ENCODE peak calls at places on chromosomes 16 and 17, in eight cellular contexts. V is GM12864; P is neural crest cell; L is GM19239; Y is A673; D is activated CD4-positive, alpha-beta T cell treated with anti-CD3 and anti-CD28 coated beads, Interleukin-2, amount 10 ng/mL, durations not matched to agents 24 days and 14 days; N is NCI-H345; S is NCI-H1092. Z is an unnamed sample.

GRCh38 chr17:11980813-11981212 is 16.5 kb downstream of the ZNF18 start:
- DNase-seq in V (no peak), P (no peak), L (no peak), Y (peak), D (no peak), N (no peak), S (no peak), Z (no peak)

GRCh38 chr17:32100971-32101631 is 41.2 kb upstream of the RHOT1 start:
- DNase-seq in V (no peak), P (no peak), L (no peak), Y (no peak), D (no peak), N (peak), S (peak), Z (no peak)

GRCh38 chr17:8162997-8163977 is 539 bp upstream of the VAMP2 start:
- DNase-seq in V (no peak), P (no peak), L (no peak), Y (no peak), D (peak), N (peak), S (no peak), Z (no peak)

GRCh38 chr16:67240506-67240905 is 6.8 kb downstream of the FHOD1 start:
- DNase-seq in V (no peak), P (no peak), L (no peak), Y (no peak), D (no peak), N (no peak), S (no peak), Z (no peak)

GRCh38 chr17:35536664-35537160 is 766 bp downstream of the SLFN12L start:
- DNase-seq in V (no peak), P (no peak), L (no peak), Y (no peak), D (peak), N (no peak), S (no peak), Z (peak)

GRCh38 chr17:3884188-3884587 is 8.7 kb downstream of the CAMKK1 start:
- DNase-seq in V (no peak), P (no peak), L (no peak), Y (no peak), D (no peak), N (no peak), S (no peak), Z (no peak)

GRCh38 chr16:83138976-83139690 is 512.4 kb downstream of the CDH13 start:
- DNase-seq in V (no peak), P (no peak), L (no peak), Y (no peak), D (no peak), N (no peak), S (no peak), Z (no peak)

GRCh38 chr17:6548578-6549330 is 7.6 kb downstream of the PITPNM3 start:
- DNase-seq in V (peak), P (no peak), L (peak), Y (no peak), D (peak), N (peak), S (no peak), Z (peak)

Z was measured in T-helper 1 cell.